ENCODE peak calls at places on chromosomes 4 and X, in nine cellular contexts. One of them, this sample, is unnamed.

GRCh38 chr4:40395166-40395900 is 60.2 kb downstream of the CHRNA9 start:
- DNase-seq in right lobe of liver: no peak
- DNase-seq in endodermal cell: no peak
- DNase-seq in breast epithelium: no peak
- DNase-seq in tibial nerve: no peak
- DNase-seq in A673: no peak
- DNase-seq in mesothelial cell of epicardium: no peak
- DNase-seq in brain microvascular endothelial cell: no peak
- DNase-seq in PC-3: no peak
- DNase-seq in this sample: no peak

GRCh38 chr4:163679189-163679588 is 184.7 kb downstream of the TMA16 start:
- DNase-seq in right lobe of liver: no peak
- DNase-seq in mesothelial cell of epicardium: no peak
- DNase-seq in A673: peak
- DNase-seq in tibial nerve: no peak
- DNase-seq in brain microvascular endothelial cell: peak
- DNase-seq in breast epithelium: no peak
- DNase-seq in PC-3: peak
- DNase-seq in endodermal cell: no peak
- DNase-seq in this sample: no peak

GRCh38 chrX:912677-913076 is 282.1 kb downstream of the SHOX start:
- DNase-seq in brain microvascular endothelial cell: no peak
- DNase-seq in PC-3: no peak
- DNase-seq in tibial nerve: no peak
- DNase-seq in right lobe of liver: no peak
- DNase-seq in mesothelial cell of epicardium: no peak
- DNase-seq in A673: no peak
- DNase-seq in breast epithelium: no peak
- DNase-seq in endodermal cell: no peak
- DNase-seq in this sample: no peak

GRCh38 chrX:78725257-78725656 is 22.3 kb upstream of the LPAR4 start:
- DNase-seq in mesothelial cell of epicardium: no peak
- DNase-seq in brain microvascular endothelial cell: no peak
- DNase-seq in breast epithelium: no peak
- DNase-seq in endodermal cell: no peak
- DNase-seq in A673: peak
- DNase-seq in right lobe of liver: no peak
- DNase-seq in PC-3: no peak
- DNase-seq in tibial nerve: no peak
- DNase-seq in this sample: no peak

GRCh38 chr4:26701786-26702227 is 117.9 kb downstream of the TBC1D19 start:
- DNase-seq in brain microvascular endothelial cell: no peak
- DNase-seq in right lobe of liver: no peak
- DNase-seq in endodermal cell: no peak
- DNase-seq in breast epithelium: no peak
- DNase-seq in tibial nerve: no peak
- DNase-seq in A673: no peak
- DNase-seq in mesothelial cell of epicardium: no peak
- DNase-seq in PC-3: peak
- DNase-seq in this sample: no peak

GRCh38 chrX:117510453-117510852 is 606.2 kb downstream of the KLHL13 start:
- DNase-seq in mesothelial cell of epicardium: no peak
- DNase-seq in PC-3: no peak
- DNase-seq in right lobe of liver: no peak
- DNase-seq in tibial nerve: no peak
- DNase-seq in endodermal cell: no peak
- DNase-seq in brain microvascular endothelial cell: no peak
- DNase-seq in A673: peak
- DNase-seq in breast epithelium: no peak
- DNase-seq in this sample: no peak

GRCh38 chr4:137312257-137312656 is 220.0 kb downstream of the PCDH18 start:
- DNase-seq in PC-3: peak
- DNase-seq in endodermal cell: no peak
- DNase-seq in tibial nerve: no peak
- DNase-seq in right lobe of liver: no peak
- DNase-seq in brain microvascular endothelial cell: peak
- DNase-seq in mesothelial cell of epicardium: no peak
- DNase-seq in A673: no peak
- DNase-seq in breast epithelium: no peak
- DNase-seq in this sample: no peak

GRCh38 chr4:145703850-145704528 is 24.0 kb downstream of the C4orf51 start:
- DNase-seq in endodermal cell: no peak
- DNase-seq in tibial nerve: no peak
- DNase-seq in breast epithelium: no peak
- DNase-seq in right lobe of liver: no peak
- DNase-seq in PC-3: peak
- DNase-seq in brain microvascular endothelial cell: no peak
- DNase-seq in A673: no peak
- DNase-seq in mesothelial cell of epicardium: no peak
- DNase-seq in this sample: no peak

GRCh38 chrX:110044531-110045249 is 41.8 kb downstream of the TMEM164 start:
- DNase-seq in breast epithelium: no peak
- DNase-seq in endodermal cell: no peak
- DNase-seq in right lobe of liver: no peak
- DNase-seq in brain microvascular endothelial cell: no peak
- DNase-seq in PC-3: no peak
- DNase-seq in A673: no peak
- DNase-seq in tibial nerve: no peak
- DNase-seq in mesothelial cell of epicardium: no peak
- DNase-seq in this sample: no peak

GRCh38 chrX:30910124-30910860 is 21.2 kb upstream of the TAB3 start:
- DNase-seq in brain microvascular endothelial cell: peak
- DNase-seq in mesothelial cell of epicardium: no peak
- DNase-seq in endodermal cell: peak
- DNase-seq in PC-3: no peak
- DNase-seq in tibial nerve: no peak
- DNase-seq in right lobe of liver: no peak
- DNase-seq in breast epithelium: no peak
- DNase-seq in A673: peak
- DNase-seq in this sample: no peak

GRCh38 chr4:74117024-74117534 is 18.1 kb upstream of the CXCL2 start:
- DNase-seq in breast epithelium: peak
- DNase-seq in endodermal cell: no peak
- DNase-seq in A673: no peak
- DNase-seq in brain microvascular endothelial cell: peak
- DNase-seq in tibial nerve: peak
- DNase-seq in PC-3: peak
- DNase-seq in mesothelial cell of epicardium: no peak
- DNase-seq in right lobe of liver: peak
- DNase-seq in this sample: peak

GRCh38 chr4:100539706-100540105 is 21.9 kb upstream of the EMCN start:
- DNase-seq in PC-3: no peak
- DNase-seq in tibial nerve: no peak
- DNase-seq in brain microvascular endothelial cell: no peak
- DNase-seq in mesothelial cell of epicardium: no peak
- DNase-seq in breast epithelium: no peak
- DNase-seq in endodermal cell: no peak
- DNase-seq in A673: no peak
- DNase-seq in right lobe of liver: no peak
- DNase-seq in this sample: no peak

GRCh38 chr4:1250921-1251772 is 2.2 kb upstream of the CTBP1 start:
- DNase-seq in right lobe of liver: no peak
- DNase-seq in breast epithelium: no peak
- DNase-seq in brain microvascular endothelial cell: no peak
- DNase-seq in PC-3: no peak
- DNase-seq in A673: no peak
- DNase-seq in mesothelial cell of epicardium: no peak
- DNase-seq in tibial nerve: no peak
- DNase-seq in endodermal cell: no peak
- DNase-seq in this sample: no peak

GRCh38 chr4:106315476-106315967 is 487 bp downstream of the TBCK start:
- DNase-seq in brain microvascular endothelial cell: peak
- DNase-seq in A673: peak
- DNase-seq in PC-3: peak
- DNase-seq in tibial nerve: no peak
- DNase-seq in endodermal cell: no peak
- DNase-seq in mesothelial cell of epicardium: no peak
- DNase-seq in right lobe of liver: no peak
- DNase-seq in breast epithelium: no peak
- DNase-seq in this sample: no peak

GRCh38 chrX:7110821-7111276 is 36.7 kb upstream of the STS start:
- DNase-seq in A673: no peak
- DNase-seq in mesothelial cell of epicardium: no peak
- DNase-seq in brain microvascular endothelial cell: no peak
- DNase-seq in endodermal cell: peak
- DNase-seq in PC-3: peak
- DNase-seq in right lobe of liver: no peak
- DNase-seq in tibial nerve: no peak
- DNase-seq in breast epithelium: no peak
- DNase-seq in this sample: no peak

GRCh38 chrX:131802836-131803626 is 220.1 kb upstream of the STK26 start:
- DNase-seq in A673: peak
- DNase-seq in breast epithelium: no peak
- DNase-seq in endodermal cell: peak
- DNase-seq in PC-3: peak
- DNase-seq in brain microvascular endothelial cell: no peak
- DNase-seq in tibial nerve: no peak
- DNase-seq in right lobe of liver: peak
- DNase-seq in mesothelial cell of epicardium: no peak
- DNase-seq in this sample: no peak

GRCh38 chrX:122777766-122778165 is 406.3 kb upstream of the GRIA3 start:
- DNase-seq in breast epithelium: no peak
- DNase-seq in mesothelial cell of epicardium: no peak
- DNase-seq in PC-3: no peak
- DNase-seq in tibial nerve: no peak
- DNase-seq in endodermal cell: no peak
- DNase-seq in A673: peak
- DNase-seq in right lobe of liver: no peak
- DNase-seq in brain microvascular endothelial cell: no peak
- DNase-seq in this sample: no peak
- TF ChIP-seq CTCF in breast epithelium: no peak
- TF ChIP-seq CTCF in mesothelial cell of epicardium: no peak
- TF ChIP-seq CTCF in PC-3: peak
- TF ChIP-seq CTCF in tibial nerve: no peak
- TF ChIP-seq CTCF in endodermal cell: peak
- TF ChIP-seq CTCF in A673: no peak
- TF ChIP-seq CTCF in right lobe of liver: peak
- TF ChIP-seq CTCF in brain microvascular endothelial cell: no peak
- TF ChIP-seq CTCF in this sample: no peak

DNA sequence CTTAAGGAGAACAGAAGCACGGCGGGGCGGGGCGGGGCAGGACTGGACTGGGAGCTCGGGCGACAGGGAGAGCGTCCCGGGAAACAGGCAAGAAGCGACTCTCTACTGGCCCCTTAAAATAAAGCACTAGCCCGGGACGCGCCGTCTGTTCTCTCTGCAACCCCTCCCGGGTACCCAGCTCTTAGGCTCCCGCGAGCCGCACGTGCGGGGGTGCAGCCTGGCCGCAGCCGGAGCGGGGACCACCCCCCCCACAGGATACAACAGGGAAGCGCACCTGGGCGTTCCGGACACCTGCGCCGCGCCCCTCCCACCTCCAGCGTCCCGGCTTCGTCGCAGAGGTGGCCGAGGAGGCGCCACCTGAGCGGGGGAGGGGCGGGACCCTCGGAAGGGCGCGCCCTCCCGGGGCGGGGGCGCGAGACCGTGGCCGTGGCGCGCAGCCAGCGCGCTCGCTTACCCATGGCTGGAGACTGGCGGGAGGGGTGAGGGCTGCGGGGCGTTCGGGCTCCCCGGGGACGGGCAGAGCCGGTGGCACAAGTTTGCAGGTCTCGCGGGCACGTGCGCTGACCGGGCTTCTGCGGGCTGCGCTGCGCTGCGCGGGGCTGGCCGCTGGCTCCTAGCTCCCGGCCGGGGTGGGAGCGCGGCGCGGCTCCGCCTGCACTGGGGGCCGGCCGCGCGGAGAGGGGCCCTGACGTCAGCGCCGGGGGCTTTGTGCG is 91.5 kb downstream of the GEMIN8 start:
- DNase-seq in PC-3: peak
- DNase-seq in A673: peak
- DNase-seq in breast epithelium: no peak
- DNase-seq in right lobe of liver: no peak
- DNase-seq in tibial nerve: no peak
- DNase-seq in brain microvascular endothelial cell: no peak
- DNase-seq in endodermal cell: peak
- DNase-seq in mesothelial cell of epicardium: no peak
- DNase-seq in this sample: peak
- TF ChIP-seq CTCF in PC-3: no peak
- TF ChIP-seq CTCF in A673: no peak
- TF ChIP-seq CTCF in breast epithelium: no peak
- TF ChIP-seq CTCF in right lobe of liver: no peak
- TF ChIP-seq CTCF in tibial nerve: no peak
- TF ChIP-seq CTCF in brain microvascular endothelial cell: no peak
- TF ChIP-seq CTCF in endodermal cell: peak
- TF ChIP-seq CTCF in mesothelial cell of epicardium: no peak
- TF ChIP-seq CTCF in this sample: no peak

GRCh38 chr4:52103314-52103713 is 52.2 kb downstream of the SPATA18 start:
- DNase-seq in right lobe of liver: no peak
- DNase-seq in tibial nerve: no peak
- DNase-seq in A673: peak
- DNase-seq in brain microvascular endothelial cell: no peak
- DNase-seq in endodermal cell: peak
- DNase-seq in mesothelial cell of epicardium: no peak
- DNase-seq in breast epithelium: no peak
- DNase-seq in PC-3: peak
- DNase-seq in this sample: no peak
- TF ChIP-seq CTCF in right lobe of liver: peak
- TF ChIP-seq CTCF in tibial nerve: peak
- TF ChIP-seq CTCF in A673: peak
- TF ChIP-seq CTCF in brain microvascular endothelial cell: peak
- TF ChIP-seq CTCF in endodermal cell: peak
- TF ChIP-seq CTCF in mesothelial cell of epicardium: no peak
- TF ChIP-seq CTCF in breast epithelium: no peak
- TF ChIP-seq CTCF in PC-3: peak
- TF ChIP-seq CTCF in this sample: peak

GRCh38 chr4:83326546-83326945 is 8.1 kb downstream of the HPSE start:
- DNase-seq in A673: no peak
- DNase-seq in tibial nerve: no peak
- DNase-seq in breast epithelium: no peak
- DNase-seq in brain microvascular endothelial cell: no peak
- DNase-seq in PC-3: no peak
- DNase-seq in endodermal cell: no peak
- DNase-seq in right lobe of liver: no peak
- DNase-seq in mesothelial cell of epicardium: no peak
- DNase-seq in this sample: no peak

GRCh38 chr4:83331959-83332358 is 2.7 kb downstream of the HPSE start:
- DNase-seq in mesothelial cell of epicardium: no peak
- DNase-seq in breast epithelium: no peak
- DNase-seq in tibial nerve: no peak
- DNase-seq in brain microvascular endothelial cell: no peak
- DNase-seq in A673: no peak
- DNase-seq in endodermal cell: no peak
- DNase-seq in PC-3: no peak
- DNase-seq in right lobe of liver: no peak
- DNase-seq in this sample: no peak

GRCh38 chr4:83329521-83330105 is 5.0 kb downstream of the HPSE start:
- DNase-seq in PC-3: peak
- DNase-seq in right lobe of liver: no peak
- DNase-seq in A673: peak
- DNase-seq in endodermal cell: no peak
- DNase-seq in brain microvascular endothelial cell: peak
- DNase-seq in breast epithelium: no peak
- DNase-seq in tibial nerve: no peak
- DNase-seq in mesothelial cell of epicardium: no peak
- DNase-seq in this sample: no peak

GRCh38 chr4:83323136-83323535 is 11.5 kb downstream of the HPSE start:
- DNase-seq in tibial nerve: no peak
- DNase-seq in right lobe of liver: no peak
- DNase-seq in breast epithelium: no peak
- DNase-seq in endodermal cell: no peak
- DNase-seq in brain microvascular endothelial cell: no peak
- DNase-seq in A673: no peak
- DNase-seq in PC-3: no peak
- DNase-seq in mesothelial cell of epicardium: no peak
- DNase-seq in this sample: no peak

GRCh38 chr4:83328486-83328885 is 6.2 kb downstream of the HPSE start:
- DNase-seq in PC-3: no peak
- DNase-seq in brain microvascular endothelial cell: no peak
- DNase-seq in tibial nerve: no peak
- DNase-seq in A673: peak
- DNase-seq in breast epithelium: no peak
- DNase-seq in mesothelial cell of epicardium: no peak
- DNase-seq in right lobe of liver: no peak
- DNase-seq in endodermal cell: peak
- DNase-seq in this sample: no peak
- TF ChIP-seq CTCF in PC-3: no peak
- TF ChIP-seq CTCF in brain microvascular endothelial cell: peak
- TF ChIP-seq CTCF in tibial nerve: no peak
- TF ChIP-seq CTCF in A673: peak
- TF ChIP-seq CTCF in breast epithelium: no peak
- TF ChIP-seq CTCF in mesothelial cell of epicardium: no peak
- TF ChIP-seq CTCF in right lobe of liver: no peak
- TF ChIP-seq CTCF in endodermal cell: peak
- TF ChIP-seq CTCF in this sample: no peak